ENCODE peak calls at places on chromosomes 6 and 20, in five cellular contexts. One of them, this sample, is unnamed.

GRCh38 chr6:158654960-158655485 is 5.2 kb downstream of the SYTL3 start:
- DNase-seq in stimulated activated CD8-positive, alpha-beta memory T cell treated with anti-CD3 and anti-CD28 coated beads, Interleukin-4, amount 100 ng/mL, for 48 hours: peak; percentile 24
- DNase-seq in Right ventricle myocardium inferior: no peak
- DNase-seq in renal cortical epithelial cell: no peak
- DNase-seq in activated CD4-positive, alpha-beta T cell treated with anti-CD3 and anti-CD28 coated beads, Interleukin-2, amount 50 U/mL, for 4 hours: no peak
- DNase-seq in this sample: no peak

GRCh38 chr6:24205020-24205492 is 79.0 kb downstream of the NRSN1 start:
- DNase-seq in Right ventricle myocardium inferior: no peak
- DNase-seq in renal cortical epithelial cell: peak; percentile 48
- DNase-seq in activated CD4-positive, alpha-beta T cell treated with anti-CD3 and anti-CD28 coated beads, Interleukin-2, amount 50 U/mL, for 4 hours: no peak
- DNase-seq in stimulated activated CD8-positive, alpha-beta memory T cell treated with anti-CD3 and anti-CD28 coated beads, Interleukin-4, amount 100 ng/mL, for 48 hours: no peak
- DNase-seq in this sample: peak; percentile 43

GRCh38 chr6:54238407-54238806 is 69.8 kb upstream of the TINAG start:
- DNase-seq in stimulated activated CD8-positive, alpha-beta memory T cell treated with anti-CD3 and anti-CD28 coated beads, Interleukin-4, amount 100 ng/mL, for 48 hours: no peak
- DNase-seq in renal cortical epithelial cell: no peak
- DNase-seq in Right ventricle myocardium inferior: no peak
- DNase-seq in activated CD4-positive, alpha-beta T cell treated with anti-CD3 and anti-CD28 coated beads, Interleukin-2, amount 50 U/mL, for 4 hours: no peak
- DNase-seq in this sample: no peak

GRCh38 chr20:63736893-63737689 is 627 bp downstream of the LIME1 start:
- DNase-seq in Right ventricle myocardium inferior: no peak
- DNase-seq in renal cortical epithelial cell: no peak
- DNase-seq in activated CD4-positive, alpha-beta T cell treated with anti-CD3 and anti-CD28 coated beads, Interleukin-2, amount 50 U/mL, for 4 hours: peak; percentile 40
- DNase-seq in stimulated activated CD8-positive, alpha-beta memory T cell treated with anti-CD3 and anti-CD28 coated beads, Interleukin-4, amount 100 ng/mL, for 48 hours: peak; percentile 68
- DNase-seq in this sample: no peak

GRCh38 chr6:167988945-167989841 is 8.3 kb upstream of the KIF25 start:
- DNase-seq in stimulated activated CD8-positive, alpha-beta memory T cell treated with anti-CD3 and anti-CD28 coated beads, Interleukin-4, amount 100 ng/mL, for 48 hours: no peak
- DNase-seq in activated CD4-positive, alpha-beta T cell treated with anti-CD3 and anti-CD28 coated beads, Interleukin-2, amount 50 U/mL, for 4 hours: no peak
- DNase-seq in renal cortical epithelial cell: no peak
- DNase-seq in Right ventricle myocardium inferior: no peak
- DNase-seq in this sample: no peak

GRCh38 chr20:14498809-14499208 is 161.4 kb upstream of the FLRT3 start:
- DNase-seq in stimulated activated CD8-positive, alpha-beta memory T cell treated with anti-CD3 and anti-CD28 coated beads, Interleukin-4, amount 100 ng/mL, for 48 hours: no peak
- DNase-seq in renal cortical epithelial cell: peak; percentile 51
- DNase-seq in Right ventricle myocardium inferior: no peak
- DNase-seq in activated CD4-positive, alpha-beta T cell treated with anti-CD3 and anti-CD28 coated beads, Interleukin-2, amount 50 U/mL, for 4 hours: no peak
- DNase-seq in this sample: no peak

GRCh38 chr6:33170176-33171095 is 21.8 kb downstream of the COL11A2 start:
- DNase-seq in Right ventricle myocardium inferior: peak; percentile 47
- DNase-seq in activated CD4-positive, alpha-beta T cell treated with anti-CD3 and anti-CD28 coated beads, Interleukin-2, amount 50 U/mL, for 4 hours: no peak
- DNase-seq in renal cortical epithelial cell: no peak
- DNase-seq in stimulated activated CD8-positive, alpha-beta memory T cell treated with anti-CD3 and anti-CD28 coated beads, Interleukin-4, amount 100 ng/mL, for 48 hours: no peak
- DNase-seq in this sample: no peak

GRCh38 chr20:45445805-45446562 is 23.6 kb upstream of the WFDC2 start:
- DNase-seq in Right ventricle myocardium inferior: no peak
- DNase-seq in stimulated activated CD8-positive, alpha-beta memory T cell treated with anti-CD3 and anti-CD28 coated beads, Interleukin-4, amount 100 ng/mL, for 48 hours: peak; percentile 68
- DNase-seq in renal cortical epithelial cell: no peak
- DNase-seq in activated CD4-positive, alpha-beta T cell treated with anti-CD3 and anti-CD28 coated beads, Interleukin-2, amount 50 U/mL, for 4 hours: peak; percentile 29
- DNase-seq in this sample: no peak

GRCh38 chr6:127737009-127737486 is 160.1 kb downstream of the C6orf58 start:
- DNase-seq in renal cortical epithelial cell: peak; percentile 71
- DNase-seq in activated CD4-positive, alpha-beta T cell treated with anti-CD3 and anti-CD28 coated beads, Interleukin-2, amount 50 U/mL, for 4 hours: peak; percentile 11
- DNase-seq in stimulated activated CD8-positive, alpha-beta memory T cell treated with anti-CD3 and anti-CD28 coated beads, Interleukin-4, amount 100 ng/mL, for 48 hours: no peak
- DNase-seq in Right ventricle myocardium inferior: no peak
- DNase-seq in this sample: peak; percentile 76

GRCh38 chr6:126199482-126199881 is 140.4 kb upstream of the CENPW start:
- DNase-seq in activated CD4-positive, alpha-beta T cell treated with anti-CD3 and anti-CD28 coated beads, Interleukin-2, amount 50 U/mL, for 4 hours: no peak
- DNase-seq in renal cortical epithelial cell: no peak
- DNase-seq in Right ventricle myocardium inferior: no peak
- DNase-seq in stimulated activated CD8-positive, alpha-beta memory T cell treated with anti-CD3 and anti-CD28 coated beads, Interleukin-4, amount 100 ng/mL, for 48 hours: no peak
- DNase-seq in this sample: no peak